ENCODE peak calls at places on chromosome 17, in seven cellular contexts. R is M059J; H is stimulated activated CD4-positive, alpha-beta T cell treated with anti-CD3 and anti-CD28 coated beads, Interleukin-15, amount 100 ng/mL, for 1 hour; A is non-pigmented ciliary epithelial cell; N is A172; L is activated T-helper 1 cell treated with anti-CD3 and anti-CD28 coated beads, Interleukin-12 subunit alpha, Interleukin-12 subunit beta, Interleukin-2, Interleukin-4 antibody, amounts not matched to agents 30 ng/mL and 10 ng/mL and 1 ng/mL, durations not matched to agents 14 hours and 24 hours and 36 hours; G is ovary. D is an unnamed sample.

GRCh38 chr17:70552230-70552981 is 383.1 kb downstream of the KCNJ2 start:
- DNase-seq in G (no peak), R (peak; percentile 44), L (no peak), A (no peak), N (peak; percentile 37), H (no peak), D (peak; percentile 72)

GRCh38 chr17:72518810-72519597 is 398.2 kb downstream of the SOX9 start:
- DNase-seq in L (no peak), H (no peak), R (no peak), A (no peak), G (no peak), N (no peak), D (no peak)

GRCh38 chr17:36148559-36149295 is 27.7 kb downstream of the TBC1D3B start:
- DNase-seq in A (no peak), N (peak; percentile 65), H (peak; percentile 32), G (peak; percentile 61), R (peak; percentile 35), L (peak; percentile 48), D (peak; percentile 59)

GRCh38 chr17:57135748-57136342 is 50.8 kb downstream of the AKAP1 start:
- DNase-seq in R (no peak), H (no peak), N (no peak), A (no peak), G (no peak), L (no peak), D (no peak)

GRCh38 chr17:1197379-1197778 is 17.6 kb upstream of the ABR start:
- DNase-seq in L (no peak), G (no peak), H (no peak), N (no peak), R (no peak), A (no peak), D (no peak)

GRCh38 chr17:68199837-68200688 is 47.8 kb upstream of the AMZ2 start:
- DNase-seq in H (no peak), L (no peak), N (no peak), G (no peak), R (no peak), A (no peak), D (no peak)

GRCh38 chr17:17377071-17377487 is 73.9 kb downstream of the NT5M start:
- DNase-seq in R (no peak), N (no peak), L (no peak), G (no peak), H (no peak), A (no peak), D (no peak)

GRCh38 chr17:58330997-58331814 is 2.6 kb upstream of the TSPOAP1 start:
- DNase-seq in N (no peak), L (peak; percentile 56), H (peak; percentile 55), G (no peak), A (no peak), R (peak; percentile 38), D (peak; percentile 61)

GRCh38 chr17:80586464-80587228 is 42.0 kb downstream of the RPTOR start:
- DNase-seq in L (no peak), R (no peak), N (no peak), A (no peak), G (no peak), H (no peak), D (no peak)

GRCh38 chr17:75869282-75870141 is 8.9 kb downstream of the TRIM47 start:
- DNase-seq in G (no peak), H (no peak), N (peak; percentile 70), R (peak; percentile 14), A (no peak), L (no peak), D (peak; percentile 52)

GRCh38 chr17:47757416-47757815 is 24.4 kb downstream of the TBX21 start:
- DNase-seq in L (no peak), A (no peak), N (no peak), G (no peak), R (no peak), H (no peak), D (no peak)

GRCh38 chr17:83113792-83114191 is 34.4 kb downstream of the METRNL start:
- DNase-seq in R (no peak), H (no peak), A (no peak), L (no peak), N (no peak), G (no peak), D (no peak)

GRCh38 chr17:2814499-2815341 is 18.5 kb downstream of the RAP1GAP2 start:
- DNase-seq in H (peak; percentile 85), L (peak; percentile 89), G (no peak), R (peak; percentile 56), A (no peak), N (peak; percentile 68), D (no peak)

GRCh38 chr17:63150994-63151464 is 185.0 kb downstream of the TANC2 start:
- DNase-seq in G (no peak), A (no peak), N (no peak), L (no peak), R (peak; percentile 11), H (no peak), D (no peak)

GRCh38 chr17:11238710-11239109 is 2.3 kb upstream of the SHISA6 start:
- DNase-seq in G (no peak), A (no peak), R (no peak), H (no peak), N (no peak), L (no peak), D (no peak)

GRCh38 chr17:64083571-64084085 is 46.3 kb downstream of the ERN1 start:
- DNase-seq in H (no peak), A (no peak), N (no peak), G (no peak), R (no peak), L (no peak), D (no peak)

GRCh38 chr17:65918921-65919546 is 272.9 kb downstream of the CEP112 start:
- DNase-seq in R (no peak), A (no peak), G (no peak), N (no peak), H (no peak), L (no peak), D (no peak)

D was measured in ELR.